ENCODE peak calls at places on chromosomes 5 and 9, in five cellular contexts. R is endodermal cell, H is OCI-LY7, E is MM.1S, Y is foreskin fibroblast. G is an unnamed sample.

GRCh38 chr5:5140051-5141010 is at the start of gene ADAMTS16:
- DNase-seq in R (peak), H (no peak), E (no peak), Y (no peak), G (no peak)

GRCh38 chr5:97764700-97765099 is 581.7 kb upstream of the RIOK2 start:
- DNase-seq in R (no peak), H (no peak), E (no peak), Y (peak), G (no peak)

GRCh38 chr5:181145133-181145532 is 2.3 kb upstream of the OR2V2 start:
- DNase-seq in R (no peak), H (no peak), E (no peak), Y (no peak), G (no peak)

GRCh38 chr5:10310073-10310779 is 2.5 kb upstream of the CMBL start:
- DNase-seq in R (no peak), H (no peak), E (peak), Y (no peak), G (peak)

GRCh38 chr5:177132504-177133118 is 962 bp upstream of the NSD1 start:
- DNase-seq in R (peak), H (no peak), E (no peak), Y (no peak), G (no peak)

GRCh38 chr9:94922098-94922607 is 195.7 kb downstream of the AOPEP start:
- DNase-seq in R (no peak), H (no peak), E (no peak), Y (peak), G (peak)

GRCh38 chr5:80516826-80517225 is 28.9 kb downstream of the FAM151B start:
- DNase-seq in R (no peak), H (no peak), E (no peak), Y (peak), G (peak)

GRCh38 chr9:120435066-120435465 is 144.9 kb downstream of the CDK5RAP2 start:
- DNase-seq in R (no peak), H (no peak), E (no peak), Y (peak), G (no peak)

GRCh38 chr5:121366515-121366914 is 485.2 kb upstream of the FTMT start:
- DNase-seq in R (no peak), H (no peak), E (no peak), Y (peak), G (no peak)

GRCh38 chr5:155746340-155747038 is 580.5 kb upstream of the SGCD start:
- DNase-seq in R (no peak), H (no peak), E (no peak), Y (no peak), G (no peak)

GRCh38 chr5:113022661-113023060 is 46.1 kb downstream of the DCP2 start:
- DNase-seq in R (no peak), H (peak), E (peak), Y (no peak), G (no peak)

GRCh38 chr5:173016069-173016455 is 32.5 kb downstream of the ATP6V0E1 start:
- DNase-seq in R (peak), H (no peak), E (no peak), Y (no peak), G (no peak)

GRCh38 chr5:173012882-173013281 is 29.3 kb downstream of the ATP6V0E1 start:
- DNase-seq in R (no peak), H (no peak), E (no peak), Y (no peak), G (no peak)

GRCh38 chr5:173010021-173010420 is 26.4 kb downstream of the ATP6V0E1 start:
- DNase-seq in R (no peak), H (no peak), E (no peak), Y (peak), G (no peak)

GRCh38 chr5:173011602-173012001 is 28.0 kb downstream of the ATP6V0E1 start:
- DNase-seq in R (no peak), H (no peak), E (no peak), Y (no peak), G (no peak)

DNA sequence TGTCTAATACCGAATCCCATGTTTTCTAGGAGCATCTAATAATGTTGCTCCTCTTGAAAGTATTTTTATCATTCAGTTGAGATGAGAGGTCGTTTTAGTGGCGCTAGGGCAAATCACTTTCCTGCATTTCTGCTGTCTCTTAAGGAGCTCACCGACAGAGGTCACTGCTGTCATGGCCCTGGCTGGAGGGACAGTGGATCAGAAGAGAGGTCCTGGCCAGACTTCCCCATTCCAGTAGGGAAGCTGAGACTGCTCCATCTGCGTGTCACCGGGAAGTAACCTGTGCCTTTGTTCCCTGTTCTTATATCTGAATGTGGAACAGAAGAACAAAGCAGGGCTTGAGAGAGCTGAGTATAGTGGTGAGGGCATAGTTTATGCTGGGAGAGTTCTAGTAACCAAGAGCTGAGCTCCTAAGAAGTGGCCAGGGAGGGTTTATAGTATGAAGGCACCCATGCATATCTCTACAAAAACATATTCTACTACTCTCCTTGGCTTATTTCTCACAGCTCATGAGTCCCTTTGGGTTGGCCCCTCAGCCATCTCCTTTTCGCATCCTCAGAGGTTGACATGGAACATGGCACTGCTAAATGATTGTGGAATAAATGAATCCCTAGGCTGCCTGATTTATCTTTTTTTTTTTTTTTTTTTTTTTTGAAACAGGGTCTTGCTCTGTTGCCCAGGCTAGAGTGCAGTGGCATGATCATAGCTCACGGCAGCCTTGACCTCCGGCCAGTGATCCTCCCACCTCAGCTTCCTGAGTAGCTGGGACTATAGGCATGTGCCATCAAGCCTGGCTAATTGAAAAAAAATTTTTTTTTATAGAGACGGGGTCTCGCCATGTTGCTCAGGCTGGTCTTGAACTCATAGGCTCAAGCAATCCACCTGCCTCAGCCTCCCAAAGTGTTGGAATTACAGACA is 27.2 kb downstream of the ATP6V0E1 start:
- DNase-seq in R (peak), H (no peak), E (no peak), Y (no peak), G (peak)
- TF ChIP-seq CTCF in R (peak), H (no peak), E (no peak), Y (peak), G (no peak)

GRCh38 chr5:131109540-131110255 is 55.4 kb downstream of the HINT1 start:
- DNase-seq in R (peak), H (peak), E (peak), Y (peak), G (peak)
- TF ChIP-seq CTCF in R (peak), H (peak), E (peak), Y (peak), G (peak)

GRCh38 chr5:16156152-16156551 is 23.4 kb downstream of the MARCHF11 start:
- DNase-seq in R (no peak), H (no peak), E (no peak), Y (no peak), G (no peak)

GRCh38 chr5:16160706-16161105 is 18.9 kb downstream of the MARCHF11 start:
- DNase-seq in R (peak), H (peak), E (peak), Y (peak), G (peak)
- TF ChIP-seq CTCF in R (peak), H (peak), E (peak), Y (peak), G (peak)

GRCh38 chr5:156824800-156825199 is 25.3 kb upstream of the PPP1R2B start:
- DNase-seq in R (peak), H (peak), E (no peak), Y (no peak), G (peak)
- TF ChIP-seq CTCF in R (peak), H (peak), E (peak), Y (peak), G (no peak)

GRCh38 chr9:85332487-85332886 is 409.3 kb downstream of the AGTPBP1 start:
- DNase-seq in R (peak), H (peak), E (peak), Y (no peak), G (peak)
- TF ChIP-seq CTCF in R (peak), H (peak), E (peak), Y (no peak), G (peak)

GRCh38 chr9:134636142-134636507 is 5.5 kb upstream of the COL5A1 start:
- DNase-seq in R (no peak), H (no peak), E (no peak), Y (no peak), G (no peak)

GRCh38 chr9:134637696-134638502 is 3.7 kb upstream of the COL5A1 start:
- DNase-seq in R (no peak), H (no peak), E (no peak), Y (no peak), G (no peak)

GRCh38 chr9:134635431-134636141 is 6.0 kb upstream of the COL5A1 start:
- DNase-seq in R (peak), H (no peak), E (no peak), Y (no peak), G (no peak)

GRCh38 chr9:134638503-134639090 is 3.0 kb upstream of the COL5A1 start:
- DNase-seq in R (no peak), H (no peak), E (no peak), Y (no peak), G (no peak)

DNA sequence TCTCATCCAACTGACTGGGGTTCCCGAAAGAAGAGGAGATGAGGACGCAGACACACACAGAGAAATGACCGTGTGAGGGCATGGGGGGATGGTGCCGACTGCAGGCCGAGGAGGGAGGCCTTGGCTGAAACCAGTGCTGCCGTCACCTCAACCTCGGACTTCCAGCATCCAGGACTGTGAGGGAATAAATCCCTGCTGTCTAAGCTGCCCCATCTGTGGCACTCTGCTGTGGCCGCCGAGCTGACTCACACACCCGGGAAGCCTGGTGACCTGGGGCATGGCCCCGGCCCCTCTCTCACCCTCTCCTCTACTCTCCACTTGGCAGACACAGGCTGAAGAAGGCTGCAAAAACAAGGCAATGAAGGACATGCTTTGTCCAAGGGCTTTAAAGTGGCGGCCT is 4.4 kb upstream of the COL5A1 start:
- DNase-seq in R (no peak), H (no peak), E (no peak), Y (no peak), G (no peak)
- TF ChIP-seq CTCF in R (no peak), H (no peak), E (no peak), Y (peak), G (no peak)

DNA sequence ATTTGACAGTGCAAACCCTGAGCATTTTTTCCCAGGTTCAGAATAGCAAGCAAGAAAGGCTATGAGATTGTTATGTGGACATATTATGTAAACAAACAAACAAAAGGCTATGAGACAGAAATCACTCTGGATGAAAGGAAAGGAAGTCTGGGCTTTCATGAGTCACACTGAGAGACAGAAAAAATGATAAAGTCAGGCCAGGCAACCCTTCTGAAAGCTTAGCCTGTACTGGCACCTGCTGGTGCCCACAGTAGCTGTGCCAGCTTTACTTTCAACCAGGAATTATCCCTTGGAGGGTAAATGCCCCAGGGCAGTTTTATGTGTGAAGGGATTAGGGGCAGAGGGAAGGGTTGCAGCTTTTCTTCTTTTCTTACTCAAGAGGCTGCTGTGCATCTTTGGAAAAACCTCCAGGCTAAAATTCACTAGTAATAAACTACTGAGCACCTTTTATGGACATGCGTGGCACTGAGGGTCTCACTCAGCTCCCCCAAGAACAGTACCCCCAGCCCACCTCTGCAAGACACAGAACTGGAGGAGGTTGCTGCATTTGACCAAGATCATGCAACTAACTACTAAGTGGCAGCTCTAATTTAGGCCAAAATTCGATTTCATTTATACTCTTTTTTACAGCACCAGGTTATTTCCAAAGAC is 41.7 kb downstream of the ACTL7B start:
- DNase-seq in R (peak), H (no peak), E (no peak), Y (peak), G (peak)
- TF ChIP-seq CTCF in R (peak), H (no peak), E (peak), Y (peak), G (no peak)

GRCh38 chr9:108889649-108890067 is 27.6 kb downstream of the ACTL7A start:
- DNase-seq in R (no peak), H (peak), E (no peak), Y (peak), G (no peak)
- TF ChIP-seq CTCF in R (peak), H (peak), E (peak), Y (peak), G (no peak)

DNA sequence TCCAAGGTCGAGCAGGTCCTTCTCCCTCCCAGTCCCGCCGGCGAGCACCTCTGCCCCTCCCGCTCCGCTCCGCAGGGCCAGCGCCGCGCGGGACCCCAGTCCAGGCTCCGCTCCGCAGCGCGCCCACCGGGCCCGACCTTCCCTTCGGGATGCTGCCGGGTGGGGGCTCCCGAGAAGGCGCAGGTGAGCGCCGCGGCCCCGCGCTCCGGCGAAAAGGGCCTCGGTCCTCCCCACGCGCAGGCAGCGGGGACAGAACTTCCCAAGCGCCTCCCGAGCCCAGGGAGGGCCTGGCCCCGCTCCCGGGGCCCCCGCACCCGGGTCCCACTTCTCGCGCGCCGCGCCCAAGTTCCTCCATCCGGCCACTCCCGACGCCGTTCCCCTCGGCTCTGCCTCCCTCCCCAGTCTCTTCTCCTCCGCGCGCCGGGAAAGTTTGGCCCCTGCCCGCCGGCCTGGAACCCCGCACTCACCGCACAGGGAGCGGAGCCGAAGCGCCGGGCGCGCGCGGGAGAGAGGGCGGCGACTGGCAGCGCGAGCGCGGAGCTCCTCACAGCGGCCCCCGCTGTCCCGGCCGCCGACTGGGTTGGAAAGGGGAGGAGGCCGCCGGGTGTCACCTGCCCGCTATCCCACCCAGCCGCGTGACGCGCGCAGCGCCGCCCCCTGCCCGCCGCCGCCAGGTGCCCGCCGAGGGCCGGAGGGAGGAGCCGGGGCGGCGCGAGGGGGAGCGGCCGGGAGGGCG is at the start of gene ELOVL7:
- DNase-seq in R (peak), H (no peak), E (peak), Y (peak), G (peak)
- TF ChIP-seq CTCF in R (peak), H (no peak), E (peak), Y (peak), G (peak)

GRCh38 chr5:90707698-90708097 is 149.1 kb downstream of the ADGRV1 start:
- DNase-seq in R (no peak), H (no peak), E (no peak), Y (no peak), G (no peak)

DNA sequence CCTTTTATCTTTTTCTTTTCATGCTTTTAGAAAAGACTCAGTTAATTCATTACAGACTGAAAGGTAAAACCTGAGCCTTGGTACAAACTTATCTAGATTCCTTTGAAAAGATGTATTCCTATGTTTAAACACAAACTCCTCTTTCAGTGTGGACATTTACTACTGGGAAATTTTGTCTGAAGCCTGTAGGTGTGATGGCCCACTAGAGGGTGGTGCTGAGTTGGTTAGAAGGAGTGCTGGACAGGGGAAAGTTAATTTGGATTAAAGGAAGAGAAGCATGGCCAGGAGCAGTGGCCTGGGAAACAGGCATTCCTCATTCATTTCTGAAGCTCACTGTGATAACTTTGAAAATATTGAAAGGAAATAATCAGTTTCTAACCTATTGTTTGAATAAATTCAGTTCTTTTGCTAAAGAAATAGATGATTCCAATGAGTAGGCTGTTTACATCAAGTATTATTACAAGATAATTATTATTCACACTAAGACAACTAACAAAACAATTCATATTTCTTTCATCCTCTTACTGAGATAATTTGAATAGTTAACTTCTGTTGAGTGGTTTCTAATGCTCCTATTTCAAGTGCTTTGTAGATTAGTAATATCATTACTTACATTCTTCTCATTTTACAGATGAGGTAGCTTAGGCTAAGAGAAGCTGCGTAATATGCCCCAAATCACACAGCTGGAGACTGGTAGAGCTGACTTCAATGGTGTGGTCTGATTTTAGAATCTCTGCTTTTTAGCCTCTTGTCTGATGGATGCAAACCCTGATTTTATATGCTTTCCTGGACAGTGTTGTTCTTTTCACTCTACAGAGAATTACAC is 150.9 kb downstream of the ADGRV1 start:
- DNase-seq in R (peak), H (peak), E (peak), Y (peak), G (peak)
- TF ChIP-seq CTCF in R (peak), H (peak), E (peak), Y (peak), G (peak)

G was measured in Calu3.